ENCODE peak calls at places on chromosomes 12 and 14, in four cellular contexts. H is heart left ventricle, P is right lobe of liver, F is thyroid gland. B is an unnamed sample.

GRCh38 chr12:3247596-3248270 is 170.6 kb downstream of the TSPAN9 start:
- DNase-seq in H (no peak), P (no peak), F (no peak), B (no peak)

GRCh38 chr12:10196210-10196609 is 16.5 kb upstream of the GABARAPL1 start:
- DNase-seq in H (no peak), P (no peak), F (no peak), B (no peak)

GRCh38 chr12:53071591-53072551 is 7.3 kb downstream of the SPRYD3 start:
- DNase-seq in H (peak; percentile 87), P (no peak), F (peak; percentile 80), B (peak; percentile 69)

GRCh38 chr12:117047810-117048584 is 51.2 kb downstream of the TESC start:
- DNase-seq in H (peak; percentile 75), P (no peak), F (peak; percentile 12), B (no peak)

GRCh38 chr14:73761621-73762355 is 47.6 kb upstream of the PNMA1 start:
- DNase-seq in H (no peak), P (no peak), F (no peak), B (no peak)

GRCh38 chr12:32270818-32271710 is 128.3 kb upstream of the FGD4 start:
- DNase-seq in H (no peak), P (no peak), F (no peak), B (no peak)

GRCh38 chr12:109771746-109772621 is 58.4 kb downstream of the FAM222A start:
- DNase-seq in H (no peak), P (no peak), F (no peak), B (peak; percentile 53)

GRCh38 chr12:1691123-1692007 is 495 bp downstream of the ADIPOR2 start:
- DNase-seq in H (peak; percentile 57), P (peak; percentile 68), F (peak; percentile 38), B (peak; percentile 82)

GRCh38 chr12:85814116-85814515 is 22.1 kb downstream of the RASSF9 start:
- DNase-seq in H (no peak), P (no peak), F (no peak), B (no peak)

GRCh38 chr12:92493816-92494215 is 209.0 kb upstream of the PLEKHG7 start:
- DNase-seq in H (no peak), P (no peak), F (no peak), B (no peak)

GRCh38 chr12:68159681-68160304 is at the start of gene IFNG:
- DNase-seq in H (no peak), P (no peak), F (no peak), B (no peak)

GRCh38 chr14:50477760-50478159 is 54.6 kb downstream of the MAP4K5 start:
- DNase-seq in H (no peak), P (no peak), F (no peak), B (no peak)

GRCh38 chr14:69625299-69626131 is 14.1 kb downstream of the SUSD6 start:
- DNase-seq in H (peak; percentile 84), P (peak; percentile 64), F (peak; percentile 26), B (peak; percentile 83)

GRCh38 chr12:14904854-14905253 is 19.2 kb upstream of the MGP start:
- DNase-seq in H (no peak), P (no peak), F (no peak), B (no peak)

GRCh38 chr12:14903386-14904098 is 17.9 kb upstream of the MGP start:
- DNase-seq in H (no peak), P (no peak), F (no peak), B (no peak)

GRCh38 chr12:14900521-14901227 is 15.0 kb upstream of the MGP start:
- DNase-seq in H (no peak), P (no peak), F (no peak), B (no peak)

GRCh38 chr12:14902465-14902864 is 16.8 kb upstream of the MGP start:
- DNase-seq in H (no peak), P (no peak), F (no peak), B (no peak)

DNA sequence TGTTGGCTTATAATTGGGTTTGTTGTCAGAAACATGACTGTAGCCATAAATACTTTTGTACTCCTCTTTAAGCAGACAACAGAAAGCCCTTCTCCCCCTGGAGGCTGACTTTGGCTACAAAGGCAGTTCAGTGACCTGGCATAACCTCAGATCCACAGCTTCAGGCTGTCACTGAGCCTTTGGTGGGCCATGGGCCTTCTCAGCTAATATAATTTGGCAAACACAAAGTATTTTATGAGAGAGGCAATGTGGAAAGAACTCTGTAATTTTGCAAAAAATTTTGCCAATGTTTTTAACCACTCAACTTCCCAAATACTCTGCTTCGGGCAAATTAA is 15.5 kb upstream of the MGP start:
- DNase-seq in H (peak; percentile 25), P (no peak), F (no peak), B (no peak)
- H3K27ac ChIP-seq in H (peak overlapping the region; percentile 25), P (no peak overlapping the region), F (peak overlapping the region; percentile 31), B (no peak overlapping the region)

GRCh38 chr12:12837025-12837872 is 24.1 kb downstream of the DDX47 start:
- DNase-seq in H (peak; percentile 38), P (no peak), F (peak; percentile 51), B (no peak)

GRCh38 chr12:12839886-12840285 is 26.7 kb downstream of the DDX47 start:
- DNase-seq in H (no peak), P (no peak), F (peak; percentile 48), B (peak; percentile 70)

GRCh38 chr12:12836571-12836970 is 23.4 kb downstream of the DDX47 start:
- DNase-seq in H (no peak), P (no peak), F (no peak), B (no peak)

GRCh38 chr12:12840500-12840899 is 27.4 kb downstream of the DDX47 start:
- DNase-seq in H (no peak), P (no peak), F (no peak), B (no peak)

GRCh38 chr12:12839003-12839395 is 25.9 kb downstream of the DDX47 start:
- DNase-seq in H (no peak), P (no peak), F (no peak), B (no peak)
- H3K27ac ChIP-seq in H (no peak overlapping the region), P (no peak overlapping the region), F (no peak overlapping the region), B (no peak overlapping the region)

DNA sequence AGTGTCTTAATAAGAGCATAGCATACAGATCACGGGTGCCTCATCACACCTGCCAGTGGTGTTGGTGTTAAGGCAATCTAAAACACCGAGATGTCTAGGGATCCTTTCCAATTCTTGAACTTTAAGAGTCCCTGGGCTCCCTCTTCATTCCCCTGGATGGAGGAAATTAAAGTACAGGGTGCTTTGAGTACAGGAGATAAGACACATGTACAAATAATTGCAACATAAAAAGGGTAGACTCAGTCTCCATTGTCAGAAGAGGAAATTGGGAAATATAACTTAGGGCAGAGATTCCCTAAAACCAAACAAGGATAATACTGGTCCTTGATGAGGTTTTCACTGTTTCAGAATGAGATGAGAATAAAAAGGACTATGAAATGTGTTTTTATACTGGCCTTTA is 34.9 kb downstream of the SCFD1 start:
- DNase-seq in H (no peak), P (no peak), F (no peak), B (no peak)
- H3K27ac ChIP-seq in H (no peak overlapping the region), P (no peak overlapping the region), F (no peak overlapping the region), B (no peak overlapping the region)

DNA sequence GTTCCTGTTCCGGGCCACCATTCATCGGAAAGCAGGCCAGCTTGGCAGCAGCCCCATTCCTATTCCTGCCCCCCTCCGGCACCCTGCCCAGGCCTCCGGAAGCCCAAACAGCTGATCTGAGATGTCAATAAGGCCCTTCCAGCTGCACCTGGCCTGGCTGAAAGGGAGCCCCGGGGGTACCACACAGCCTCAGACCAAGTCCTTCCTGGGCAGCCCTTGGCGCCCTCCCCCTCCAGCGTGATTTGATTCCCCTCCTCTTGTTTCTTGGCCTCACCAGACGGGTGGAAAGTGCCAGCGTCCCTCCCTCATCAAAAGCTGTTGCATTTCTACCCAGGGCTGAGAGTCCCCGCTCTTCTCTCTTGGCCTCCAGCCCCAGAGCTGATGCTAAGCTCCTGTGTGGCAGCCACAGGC is 215.5 kb downstream of the SLC41A2 start:
- DNase-seq in H (peak; percentile 30), P (no peak), F (peak; percentile 69), B (no peak)
- H3K27ac ChIP-seq in H (no peak overlapping the region), P (no peak overlapping the region), F (peak overlapping the region; percentile 47), B (no peak overlapping the region)

DNA sequence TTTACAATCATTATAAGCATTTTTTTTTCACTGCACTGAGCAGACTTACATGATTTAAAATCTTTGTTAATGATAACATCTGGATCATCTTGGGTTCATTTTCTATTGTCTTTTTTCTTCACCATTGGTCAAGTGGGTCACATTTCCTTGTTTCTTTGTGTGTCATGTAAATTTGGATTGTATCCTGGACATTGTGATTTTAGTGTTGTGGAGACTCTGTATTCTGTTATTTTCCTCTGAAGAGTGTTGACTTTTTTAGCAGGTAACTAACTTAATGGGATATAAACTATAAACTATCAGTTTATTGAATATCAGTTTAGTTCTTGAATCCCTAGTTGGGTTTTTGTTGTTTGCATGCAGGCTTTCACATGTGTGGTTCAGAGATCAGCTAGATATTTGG is 4.0 kb upstream of the UNC79 start:
- DNase-seq in H (no peak), P (no peak), F (no peak), B (no peak)
- H3K27ac ChIP-seq in H (no peak overlapping the region), P (no peak overlapping the region), F (no peak overlapping the region), B (no peak overlapping the region)

DNA sequence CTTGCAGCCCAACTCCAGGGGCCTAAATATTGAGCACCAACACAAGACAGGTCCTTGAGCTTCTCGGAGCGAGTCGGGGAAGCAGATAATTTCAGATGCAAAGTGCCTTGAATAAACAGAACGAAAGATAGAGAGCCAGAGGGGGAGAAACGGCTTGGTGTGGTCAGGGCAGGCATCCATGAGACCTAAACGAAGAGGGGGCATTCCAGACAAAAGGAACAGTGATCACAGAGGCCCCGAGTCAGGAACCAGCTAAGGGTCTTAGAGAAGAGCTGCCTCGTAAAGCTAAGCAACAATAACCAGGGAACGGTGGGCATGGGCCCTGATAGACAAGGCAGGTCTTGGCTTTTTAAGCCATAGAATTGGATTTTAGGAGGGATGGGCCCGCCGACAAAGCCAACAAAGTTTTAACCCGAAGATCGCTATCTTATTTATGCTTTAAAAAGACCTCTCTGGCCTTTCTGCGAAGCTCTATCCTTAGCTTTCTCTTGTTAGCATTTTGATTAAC is 421 bp upstream of the ACADS start:
- DNase-seq in H (no peak), P (no peak), F (no peak), B (no peak)
- H3K27ac ChIP-seq in H (peak overlapping the region; percentile 86), P (no peak overlapping the region), F (peak overlapping the region; percentile 51), B (peak overlapping the region; percentile 72)

DNA sequence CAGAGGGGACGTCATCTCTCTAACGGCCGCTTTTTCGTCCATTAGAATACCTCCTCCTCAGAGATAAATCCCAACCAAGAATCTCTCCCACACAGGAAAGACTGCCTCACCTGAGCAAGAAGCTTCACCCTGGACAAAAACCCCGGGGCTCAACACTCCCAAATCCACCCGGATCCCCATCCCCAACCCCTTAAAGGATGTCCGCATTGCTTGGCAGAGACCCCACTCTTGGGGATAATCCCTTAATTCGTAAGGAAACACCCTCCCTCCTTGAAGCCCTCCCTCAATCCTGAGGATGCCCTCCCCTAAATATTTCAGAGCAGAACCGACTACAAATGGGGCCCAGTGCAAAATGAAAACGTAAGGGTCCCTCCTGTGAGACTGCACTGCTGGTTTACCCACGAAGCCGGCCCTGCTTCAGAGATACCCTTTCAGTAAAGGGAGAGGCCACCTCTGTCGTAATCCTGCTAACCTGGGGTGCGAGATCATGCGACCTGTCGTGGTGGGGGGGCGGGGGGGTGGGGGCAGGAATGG is 657 bp upstream of the DYNLL1 start:
- DNase-seq in H (no peak), P (no peak), F (peak; percentile 2), B (no peak)
- H3K27ac ChIP-seq in H (peak overlapping the region; percentile 79), P (no peak overlapping the region), F (no peak overlapping the region), B (peak overlapping the region; percentile 90)

GRCh38 chr12:6795088-6795487 is 5.8 kb downstream of the CD4 start:
- DNase-seq in H (no peak), P (no peak), F (no peak), B (no peak)

GRCh38 chr12:6799147-6799546 is 9.8 kb downstream of the CD4 start:
- DNase-seq in H (no peak), P (no peak), F (no peak), B (no peak)

GRCh38 chr12:6792522-6793201 is 3.3 kb downstream of the CD4 start:
- DNase-seq in H (no peak), P (no peak), F (no peak), B (no peak)

GRCh38 chr12:6791931-6792520 is 2.7 kb downstream of the CD4 start:
- DNase-seq in H (no peak), P (no peak), F (no peak), B (no peak)

GRCh38 chr12:6796576-6796975 is 7.2 kb downstream of the CD4 start:
- DNase-seq in H (no peak), P (no peak), F (no peak), B (no peak)
- H3K27ac ChIP-seq in H (no peak overlapping the region), P (no peak overlapping the region), F (no peak overlapping the region), B (no peak overlapping the region)

B was measured in upper lobe of right lung.